ENCODE peak calls at places on chromosomes 4 and X, in five cellular contexts. One of them, this sample, is unnamed. For H3K4me1, the result is how much of the 10 kb centered on the place peaks cover.

GRCh38 chrX:70481424-70481823 is 36.8 kb downstream of the DLG3 start:
- DNase-seq in heart left ventricle: no peak
- DNase-seq in psoas muscle: no peak
- DNase-seq in kidney: no peak
- DNase-seq in Peyer's patch: no peak
- DNase-seq in this sample: no peak

GRCh38 chrX:10195947-10196346 is 39.2 kb downstream of the CLCN4 start:
- DNase-seq in heart left ventricle: no peak
- DNase-seq in psoas muscle: no peak
- DNase-seq in kidney: no peak
- DNase-seq in Peyer's patch: no peak
- DNase-seq in this sample: no peak

GRCh38 chrX:136531951-136532350 is at the start of gene VGLL1:
- DNase-seq in heart left ventricle: no peak
- DNase-seq in psoas muscle: no peak
- DNase-seq in kidney: no peak
- DNase-seq in Peyer's patch: no peak
- DNase-seq in this sample: peak

GRCh38 chrX:16577483-16578029 is 72.4 kb upstream of the S100G start:
- DNase-seq in heart left ventricle: no peak
- DNase-seq in psoas muscle: no peak
- DNase-seq in kidney: no peak
- DNase-seq in Peyer's patch: no peak
- DNase-seq in this sample: no peak

GRCh38 chr4:73499996-73500765 is 18.6 kb downstream of the AFM start:
- DNase-seq in heart left ventricle: no peak
- DNase-seq in psoas muscle: no peak
- DNase-seq in kidney: no peak
- DNase-seq in Peyer's patch: no peak
- DNase-seq in this sample: no peak

GRCh38 chr4:136219592-136220125 is 1312.6 kb downstream of the PCDH18 start:
- DNase-seq in heart left ventricle: no peak
- DNase-seq in psoas muscle: no peak
- DNase-seq in kidney: no peak
- DNase-seq in Peyer's patch: no peak
- DNase-seq in this sample: no peak

GRCh38 chr4:75735525-75735924 is 11.1 kb downstream of the USO1 start:
- DNase-seq in heart left ventricle: no peak
- DNase-seq in psoas muscle: no peak
- DNase-seq in kidney: no peak
- DNase-seq in Peyer's patch: no peak
- DNase-seq in this sample: no peak

GRCh38 chrX:16585486-16586370 is 64.2 kb upstream of the S100G start:
- DNase-seq in heart left ventricle: no peak
- DNase-seq in psoas muscle: no peak
- DNase-seq in kidney: no peak
- DNase-seq in Peyer's patch: no peak
- DNase-seq in this sample: no peak

GRCh38 chr4:19936471-19936870 is 315.2 kb upstream of the SLIT2 start:
- DNase-seq in heart left ventricle: no peak
- DNase-seq in psoas muscle: no peak
- DNase-seq in kidney: no peak
- DNase-seq in Peyer's patch: no peak
- DNase-seq in this sample: no peak

GRCh38 chrX:20974326-20974725 is 399.9 kb upstream of the CNKSR2 start:
- DNase-seq in heart left ventricle: no peak
- DNase-seq in psoas muscle: no peak
- DNase-seq in kidney: no peak
- DNase-seq in Peyer's patch: no peak
- DNase-seq in this sample: no peak

GRCh38 chrX:97672138-97672537 is 788.4 kb downstream of the RPA4 start:
- DNase-seq in heart left ventricle: no peak
- DNase-seq in psoas muscle: no peak
- DNase-seq in kidney: no peak
- DNase-seq in Peyer's patch: no peak
- DNase-seq in this sample: no peak

GRCh38 chr4:88409789-88410188 is 31.1 kb downstream of the HERC6 start:
- DNase-seq in heart left ventricle: no peak
- DNase-seq in psoas muscle: no peak
- DNase-seq in kidney: no peak
- DNase-seq in Peyer's patch: no peak
- DNase-seq in this sample: no peak

GRCh38 chrX:114905251-114905650 is 112.2 kb downstream of the IL13RA2 start:
- DNase-seq in heart left ventricle: no peak
- DNase-seq in psoas muscle: no peak
- DNase-seq in kidney: no peak
- DNase-seq in Peyer's patch: no peak
- DNase-seq in this sample: peak

GRCh38 chr4:68272860-68273259 is 27.4 kb upstream of the TMPRSS11B start:
- DNase-seq in heart left ventricle: no peak
- DNase-seq in psoas muscle: no peak
- DNase-seq in kidney: no peak
- DNase-seq in Peyer's patch: no peak
- DNase-seq in this sample: peak

GRCh38 chr4:54159543-54159942 is 59.6 kb downstream of the GSX2 start:
- DNase-seq in heart left ventricle: no peak
- DNase-seq in psoas muscle: no peak
- DNase-seq in kidney: no peak
- DNase-seq in Peyer's patch: no peak
- DNase-seq in this sample: no peak

GRCh38 chrX:130136497-130136896 is 26.2 kb upstream of the ELF4 start:
- DNase-seq in heart left ventricle: no peak
- DNase-seq in psoas muscle: no peak
- DNase-seq in kidney: no peak
- DNase-seq in Peyer's patch: no peak
- DNase-seq in this sample: no peak

GRCh38 chr4:169902658-169903345 is 123.4 kb downstream of the MFAP3L start:
- DNase-seq in heart left ventricle: no peak
- DNase-seq in psoas muscle: no peak
- DNase-seq in kidney: no peak
- DNase-seq in Peyer's patch: no peak
- DNase-seq in this sample: no peak

GRCh38 chr4:3478446-3479357 is 15.6 kb downstream of the DOK7 start:
- DNase-seq in heart left ventricle: no peak
- DNase-seq in psoas muscle: peak
- DNase-seq in kidney: peak
- DNase-seq in Peyer's patch: no peak
- DNase-seq in this sample: no peak

GRCh38 chr4:8392591-8393190 is 47.8 kb downstream of the ACOX3 start:
- DNase-seq in heart left ventricle: no peak
- DNase-seq in psoas muscle: no peak
- DNase-seq in kidney: no peak
- DNase-seq in Peyer's patch: no peak
- DNase-seq in this sample: no peak

GRCh38 chrX:101206471-101206870 is 13.1 kb upstream of the DRP2 start:
- DNase-seq in heart left ventricle: no peak
- DNase-seq in psoas muscle: no peak
- DNase-seq in kidney: no peak
- DNase-seq in Peyer's patch: no peak
- DNase-seq in this sample: no peak

GRCh38 chr4:56506110-56506705 is 617 bp downstream of the ARL9 start:
- DNase-seq in heart left ventricle: no peak
- DNase-seq in psoas muscle: no peak
- DNase-seq in kidney: no peak
- DNase-seq in Peyer's patch: no peak
- DNase-seq in this sample: no peak

GRCh38 chrX:30246769-30247489 is at the start of gene MAGEB1:
- DNase-seq in heart left ventricle: no peak
- DNase-seq in psoas muscle: no peak
- DNase-seq in kidney: peak
- DNase-seq in Peyer's patch: no peak
- DNase-seq in this sample: no peak

GRCh38 chrX:31269914-31270313 is 198.1 kb upstream of the FTHL17 start:
- DNase-seq in heart left ventricle: no peak
- DNase-seq in psoas muscle: no peak
- DNase-seq in kidney: no peak
- DNase-seq in Peyer's patch: no peak
- DNase-seq in this sample: no peak

GRCh38 chr4:47462799-47463234 is 685 bp downstream of the COMMD8 start:
- DNase-seq in heart left ventricle: no peak
- DNase-seq in psoas muscle: no peak
- DNase-seq in kidney: no peak
- DNase-seq in Peyer's patch: no peak
- DNase-seq in this sample: no peak

GRCh38 chr4:7335363-7336066 is 99.2 kb downstream of the PSAPL1 start:
- DNase-seq in heart left ventricle: peak
- DNase-seq in psoas muscle: peak
- DNase-seq in kidney: peak
- DNase-seq in Peyer's patch: no peak
- DNase-seq in this sample: peak

GRCh38 chr4:10085828-10086505 is 30.6 kb downstream of the WDR1 start:
- DNase-seq in heart left ventricle: no peak
- DNase-seq in psoas muscle: peak
- DNase-seq in kidney: peak
- DNase-seq in Peyer's patch: no peak
- DNase-seq in this sample: no peak

GRCh38 chrX:130091976-130092522 is 18.2 kb downstream of the ELF4 start:
- DNase-seq in heart left ventricle: no peak
- DNase-seq in psoas muscle: peak
- DNase-seq in kidney: peak
- DNase-seq in Peyer's patch: peak
- DNase-seq in this sample: no peak

DNA sequence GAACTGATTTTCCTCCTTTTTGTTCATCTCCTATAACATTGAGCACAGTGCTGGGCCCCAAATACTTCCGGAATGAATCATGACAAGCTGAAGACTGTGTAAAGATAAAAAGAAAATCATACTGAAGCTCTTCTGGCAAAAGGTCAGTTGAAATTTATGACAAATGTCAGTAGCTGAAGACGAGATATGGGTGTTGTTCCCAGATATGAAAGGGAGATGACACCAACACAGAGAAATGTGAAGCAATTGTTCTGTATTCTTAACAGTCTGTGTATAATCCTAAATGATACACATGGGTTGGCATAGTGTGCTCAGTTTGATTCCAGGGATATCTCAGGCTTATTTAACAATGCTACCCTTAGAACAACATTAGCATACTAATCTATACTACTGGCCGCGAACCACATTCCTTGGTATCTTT is 170.5 kb upstream of the PITX2 start:
- DNase-seq in heart left ventricle: no peak
- DNase-seq in psoas muscle: no peak
- DNase-seq in kidney: no peak
- DNase-seq in Peyer's patch: no peak
- DNase-seq in this sample: peak
- H3K4me1 ChIP-seq in heart left ventricle: under half
- H3K4me1 ChIP-seq in psoas muscle: under half
- H3K4me1 ChIP-seq in kidney: under half
- H3K4me1 ChIP-seq in Peyer's patch: under half
- H3K4me1 ChIP-seq in this sample: under half

GRCh38 chr4:156584100-156584499 is 387.5 kb downstream of the PDGFC start:
- DNase-seq in heart left ventricle: no peak
- DNase-seq in psoas muscle: no peak
- DNase-seq in kidney: no peak
- DNase-seq in Peyer's patch: no peak
- DNase-seq in this sample: no peak

GRCh38 chr4:156583265-156583664 is 388.3 kb downstream of the PDGFC start:
- DNase-seq in heart left ventricle: no peak
- DNase-seq in psoas muscle: no peak
- DNase-seq in kidney: no peak
- DNase-seq in Peyer's patch: no peak
- DNase-seq in this sample: no peak

GRCh38 chr4:156578713-156579112 is 392.9 kb downstream of the PDGFC start:
- DNase-seq in heart left ventricle: no peak
- DNase-seq in psoas muscle: no peak
- DNase-seq in kidney: no peak
- DNase-seq in Peyer's patch: no peak
- DNase-seq in this sample: no peak

GRCh38 chr4:156581693-156582092 is 389.9 kb downstream of the PDGFC start:
- DNase-seq in heart left ventricle: no peak
- DNase-seq in psoas muscle: no peak
- DNase-seq in kidney: no peak
- DNase-seq in Peyer's patch: no peak
- DNase-seq in this sample: no peak

GRCh38 chr4:156581282-156581681 is 390.3 kb downstream of the PDGFC start:
- DNase-seq in heart left ventricle: no peak
- DNase-seq in psoas muscle: no peak
- DNase-seq in kidney: no peak
- DNase-seq in Peyer's patch: no peak
- DNase-seq in this sample: no peak
- TF ChIP-seq CTCF in heart left ventricle: no peak
- TF ChIP-seq CTCF in psoas muscle: no peak
- TF ChIP-seq CTCF in kidney: no peak
- TF ChIP-seq CTCF in Peyer's patch: no peak
- TF ChIP-seq CTCF in this sample: no peak

GRCh38 chr4:118917582-118917981 is 28.9 kb downstream of the SYNPO2 start:
- DNase-seq in heart left ventricle: no peak
- DNase-seq in psoas muscle: no peak
- DNase-seq in kidney: no peak
- DNase-seq in Peyer's patch: no peak
- DNase-seq in this sample: no peak

GRCh38 chr4:118915468-118915867 is 26.8 kb downstream of the SYNPO2 start:
- DNase-seq in heart left ventricle: no peak
- DNase-seq in psoas muscle: no peak
- DNase-seq in kidney: no peak
- DNase-seq in Peyer's patch: no peak
- DNase-seq in this sample: peak

GRCh38 chr4:118920247-118920646 is 31.6 kb downstream of the SYNPO2 start:
- DNase-seq in heart left ventricle: peak
- DNase-seq in psoas muscle: no peak
- DNase-seq in kidney: no peak
- DNase-seq in Peyer's patch: no peak
- DNase-seq in this sample: no peak

GRCh38 chr4:118921736-118922135 is 33.1 kb downstream of the SYNPO2 start:
- DNase-seq in heart left ventricle: no peak
- DNase-seq in psoas muscle: no peak
- DNase-seq in kidney: no peak
- DNase-seq in Peyer's patch: no peak
- DNase-seq in this sample: no peak

GRCh38 chr4:118918388-118918787 is 29.7 kb downstream of the SYNPO2 start:
- DNase-seq in heart left ventricle: no peak
- DNase-seq in psoas muscle: no peak
- DNase-seq in kidney: no peak
- DNase-seq in Peyer's patch: no peak
- DNase-seq in this sample: peak
- H3K27ac ChIP-seq in heart left ventricle: peak
- H3K27ac ChIP-seq in psoas muscle: peak
- H3K27ac ChIP-seq in kidney: no peak
- H3K27ac ChIP-seq in Peyer's patch: no peak
- H3K27ac ChIP-seq in this sample: no peak

DNA sequence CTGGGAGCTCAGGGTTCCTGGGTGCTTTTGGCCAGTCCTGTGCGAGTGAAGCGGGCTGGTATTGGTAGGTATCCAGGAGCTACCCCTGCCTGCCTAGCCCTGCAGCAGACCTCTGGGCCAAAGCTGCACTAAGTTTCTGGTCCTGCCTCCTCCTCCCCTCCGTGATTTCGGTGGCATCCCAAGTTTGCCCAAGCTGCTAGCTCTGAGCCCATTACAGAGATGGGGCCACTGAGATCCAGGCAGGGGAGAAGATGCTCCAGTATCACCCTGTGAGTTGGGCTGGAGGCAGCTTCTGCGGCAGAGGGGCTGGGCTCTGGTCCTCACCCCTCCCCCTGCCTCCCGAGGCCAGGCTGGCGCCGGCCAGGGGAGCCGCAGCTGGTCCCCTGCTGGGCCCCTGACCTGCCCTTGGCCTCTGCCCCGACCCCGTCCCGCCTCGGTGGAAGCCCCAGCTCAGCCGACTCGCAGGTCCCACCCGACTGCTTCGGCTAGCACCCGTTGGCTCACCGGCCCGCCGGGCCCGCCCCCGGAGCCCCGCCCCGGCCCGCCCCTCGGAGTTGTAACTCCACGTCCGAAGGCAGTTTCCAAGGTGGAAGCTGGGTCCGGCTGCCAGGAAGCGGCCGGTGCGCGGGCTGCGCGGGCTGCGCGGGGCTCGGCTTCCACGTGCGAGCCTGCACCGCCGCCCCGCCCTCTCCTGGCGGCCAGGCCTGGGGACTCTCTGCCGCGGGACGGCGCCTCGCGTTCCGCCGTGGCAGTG is at the start of gene DUSP9:
- DNase-seq in heart left ventricle: no peak
- DNase-seq in psoas muscle: no peak
- DNase-seq in kidney: peak
- DNase-seq in Peyer's patch: no peak
- DNase-seq in this sample: no peak
- H3K4me1 ChIP-seq in heart left ventricle: under half
- H3K4me1 ChIP-seq in psoas muscle: under half
- H3K4me1 ChIP-seq in kidney: under half
- H3K4me1 ChIP-seq in Peyer's patch: under half
- H3K4me1 ChIP-seq in this sample: under half

This sample was measured in foreskin keratinocyte.